ENCODE peak calls at places on chromosomes 13 and 19, in six cellular contexts. B is GM12892, R is esophagus squamous epithelium, P is heart left ventricle, F is uterus, U is A549. H is an unnamed sample.

GRCh38 chr19:21626924-21627697 is 121.7 kb downstream of the ZNF429 start:
- DNase-seq in B (no peak), R (no peak), P (no peak), F (no peak), U (no peak), H (no peak)

GRCh38 chr13:61277877-61278276 is 137.8 kb downstream of the PCDH20 start:
- DNase-seq in B (no peak), R (no peak), P (no peak), F (no peak), U (no peak), H (no peak)

GRCh38 chr13:46866150-46866549 is 30.7 kb downstream of the HTR2A start:
- DNase-seq in B (no peak), R (peak; percentile 1), P (peak; percentile 66), F (no peak), U (peak; percentile 1), H (peak; percentile 44)

GRCh38 chr19:31784631-31785237 is 435.5 kb upstream of the TSHZ3 start:
- DNase-seq in B (no peak), R (no peak), P (no peak), F (no peak), U (no peak), H (no peak)

GRCh38 chr13:42652642-42653415 is 78.9 kb downstream of the TNFSF11 start:
- DNase-seq in B (no peak), R (no peak), P (no peak), F (no peak), U (no peak), H (no peak)

GRCh38 chr13:99892189-99892588 is 79.4 kb downstream of the ZIC5 start:
- DNase-seq in B (no peak), R (no peak), P (no peak), F (no peak), U (no peak), H (no peak)

GRCh38 chr13:73089216-73089615 is 30.4 kb downstream of the KLF5 start:
- DNase-seq in B (no peak), R (no peak), P (no peak), F (no peak), U (no peak), H (no peak)

GRCh38 chr13:27924529-27925141 is 4.8 kb downstream of the PDX1 start:
- DNase-seq in B (peak; percentile 5), R (no peak), P (no peak), F (no peak), U (no peak), H (no peak)

GRCh38 chr13:22758245-22758644 is 422.5 kb upstream of the SGCG start:
- DNase-seq in B (no peak), R (no peak), P (no peak), F (no peak), U (no peak), H (no peak)

GRCh38 chr19:11230621-11231386 is 8.6 kb upstream of the ANGPTL8 start:
- DNase-seq in B (no peak), R (no peak), P (no peak), F (no peak), U (no peak), H (no peak)

GRCh38 chr13:32989331-32989730 is 26.9 kb upstream of the KL start:
- DNase-seq in B (no peak), R (no peak), P (no peak), F (no peak), U (no peak), H (no peak)

GRCh38 chr19:34475975-34476594 is 5.5 kb upstream of the WTIP start:
- DNase-seq in B (no peak), R (no peak), P (no peak), F (no peak), U (no peak), H (no peak)

GRCh38 chr13:107254392-107254791 is 686.5 kb upstream of the ARGLU1 start:
- DNase-seq in B (no peak), R (no peak), P (no peak), F (no peak), U (no peak), H (no peak)

GRCh38 chr13:48222358-48223015 is 10.5 kb upstream of the ITM2B start:
- DNase-seq in B (no peak), R (no peak), P (peak; percentile 72), F (peak; percentile 62), U (no peak), H (no peak)

GRCh38 chr13:29920018-29920643 is 69.7 kb upstream of the UBL3 start:
- DNase-seq in B (no peak), R (no peak), P (no peak), F (no peak), U (no peak), H (no peak)

GRCh38 chr13:111051656-111052232 is 63.4 kb upstream of the ARHGEF7 start:
- DNase-seq in B (no peak), R (no peak), P (no peak), F (no peak), U (no peak), H (no peak)

GRCh38 chr13:30526612-30527217 is 61.0 kb upstream of the HMGB1 start:
- DNase-seq in B (no peak), R (no peak), P (no peak), F (peak; percentile 39), U (no peak), H (no peak)

GRCh38 chr13:43611631-43612416 is 174.9 kb downstream of the ENOX1 start:
- DNase-seq in B (no peak), R (no peak), P (no peak), F (no peak), U (no peak), H (no peak)

GRCh38 chr19:6464070-6464873 is at the start of gene CRB3:
- DNase-seq in B (no peak), R (no peak), P (no peak), F (no peak), U (peak; percentile 21), H (no peak)

GRCh38 chr19:47002853-47003610 is 16.6 kb upstream of the NPAS1 start:
- DNase-seq in B (no peak), R (no peak), P (no peak), F (no peak), U (no peak), H (no peak)

GRCh38 chr19:28737021-28737525 is 475.9 kb downstream of the UQCRFS1 start:
- DNase-seq in B (no peak), R (no peak), P (no peak), F (no peak), U (peak; percentile 35), H (peak; percentile 1)

GRCh38 chr19:29635963-29636362 is 29.3 kb upstream of the PLEKHF1 start:
- DNase-seq in B (no peak), R (no peak), P (no peak), F (no peak), U (no peak), H (no peak)

GRCh38 chr19:20423381-20424207 is 142.0 kb downstream of the ZNF737 start:
- DNase-seq in B (no peak), R (no peak), P (peak; percentile 73), F (peak; percentile 39), U (no peak), H (peak; percentile 31)

GRCh38 chr19:13998426-13998825 is 7.7 kb downstream of the RFX1 start:
- DNase-seq in B (no peak), R (no peak), P (no peak), F (no peak), U (no peak), H (no peak)

GRCh38 chr19:4977299-4978174 is 8.6 kb downstream of the KDM4B start:
- DNase-seq in B (no peak), R (no peak), P (peak; percentile 74), F (peak; percentile 75), U (no peak), H (no peak)

GRCh38 chr13:65353951-65354350 is 1876.2 kb downstream of the PCDH9 start:
- DNase-seq in B (no peak), R (no peak), P (no peak), F (no peak), U (no peak), H (no peak)

GRCh38 chr13:75390229-75390628 is 91.7 kb downstream of the TBC1D4 start:
- DNase-seq in B (no peak), R (no peak), P (no peak), F (no peak), U (no peak), H (no peak)
- TF ChIP-seq POLR2A in B (no peak), R (no peak), P (no peak), F (no peak), U (no peak), H (no peak)

GRCh38 chr19:15173746-15174404 is 26.9 kb downstream of the NOTCH3 start:
- DNase-seq in B (no peak), R (no peak), P (no peak), F (no peak), U (no peak), H (peak; percentile 19)

GRCh38 chr19:15177269-15178116 is 23.3 kb downstream of the NOTCH3 start:
- DNase-seq in B (peak; percentile 73), R (no peak), P (peak; percentile 93), F (peak; percentile 81), U (peak; percentile 78), H (peak; percentile 83)

GRCh38 chr19:15180451-15181390 is 20.1 kb downstream of the NOTCH3 start:
- DNase-seq in B (no peak), R (no peak), P (no peak), F (no peak), U (no peak), H (peak; percentile 46)

GRCh38 chr19:15178629-15179308 is 22.0 kb downstream of the NOTCH3 start:
- DNase-seq in B (no peak), R (no peak), P (no peak), F (no peak), U (no peak), H (no peak)

DNA sequence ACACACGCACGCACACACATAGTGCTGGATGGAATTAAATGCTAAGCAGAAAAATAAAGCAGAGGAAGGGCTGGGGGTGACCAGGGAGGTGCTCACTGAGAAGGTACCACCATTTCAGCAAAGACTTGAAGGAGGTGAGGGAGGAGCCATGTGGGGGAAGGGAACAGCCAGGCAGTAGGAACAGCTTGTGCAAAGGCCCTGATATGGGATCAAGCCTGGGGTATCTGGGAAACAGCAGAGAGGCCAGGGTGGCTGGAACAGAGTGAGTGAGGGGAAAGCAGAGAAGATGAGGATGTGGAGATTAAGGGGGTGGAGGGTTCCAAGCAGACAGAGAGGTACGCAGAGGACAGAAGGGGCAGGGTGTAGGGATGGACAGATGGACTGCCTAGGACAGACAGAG is 25.2 kb downstream of the NOTCH3 start:
- DNase-seq in B (no peak), R (no peak), P (no peak), F (no peak), U (no peak), H (no peak)
- TF ChIP-seq POLR2A in B (no peak), R (no peak), P (no peak), F (no peak), U (no peak), H (no peak)

GRCh38 chr13:41490616-41491015 is 33.3 kb downstream of the RGCC start:
- DNase-seq in B (no peak), R (no peak), P (no peak), F (no peak), U (no peak), H (no peak)

GRCh38 chr13:41488124-41488523 is 30.8 kb downstream of the RGCC start:
- DNase-seq in B (no peak), R (no peak), P (no peak), F (no peak), U (no peak), H (no peak)

GRCh38 chr13:41492432-41493267 is 35.3 kb downstream of the RGCC start:
- DNase-seq in B (no peak), R (no peak), P (no peak), F (no peak), U (no peak), H (no peak)

GRCh38 chr13:41487222-41487621 is 29.9 kb downstream of the RGCC start:
- DNase-seq in B (no peak), R (no peak), P (no peak), F (no peak), U (no peak), H (no peak)
- TF ChIP-seq POLR2A in B (no peak), R (no peak), P (no peak), F (no peak), U (no peak), H (no peak)

GRCh38 chr19:18833849-18834643 is 2.3 kb downstream of the UPF1 start:
- DNase-seq in B (no peak), R (no peak), P (peak; percentile 13), F (no peak), U (no peak), H (peak; percentile 23)
- TF ChIP-seq POLR2A in B (no peak), R (no peak), P (no peak), F (no peak), U (no peak), H (no peak)

H was measured in erythroblast.